ENCODE peak calls at places on chromosome 15, in five cellular contexts. G is activated CD8-positive, alpha-beta memory T cell treated with anti-CD3 and anti-CD28 coated beads, Interleukin-2, amount 50 U/mL, for 4 hours; N is anterior cingulate cortex; J is fibroblast of lung; W is nephron progenitor cell. R is an unnamed sample.

GRCh38 chr15:39804026-39804425 is 21.4 kb upstream of the FSIP1 start:
- DNase-seq in W (no peak), J (peak; percentile 76), G (no peak), N (no peak), R (peak; percentile 26)

GRCh38 chr15:32840481-32841245 is 122.9 kb downstream of the GREM1 start:
- DNase-seq in N (no peak), J (peak; percentile 72), G (no peak), W (no peak), R (no peak)

GRCh38 chr15:66212471-66212870 is 41.1 kb downstream of the MEGF11 start:
- DNase-seq in W (no peak), G (no peak), N (no peak), J (no peak), R (no peak)

GRCh38 chr15:66004618-66005262 is 135.4 kb downstream of the RAB11A start:
- DNase-seq in W (peak; percentile 79), G (no peak), N (no peak), J (peak; percentile 38), R (peak; percentile 26)

GRCh38 chr15:36468746-36469145 is 110.7 kb upstream of the CDIN1 start:
- DNase-seq in G (no peak), W (no peak), J (peak; percentile 100), N (no peak), R (peak; percentile 9)

GRCh38 chr15:88605507-88606436 is 15.4 kb upstream of the AEN start:
- DNase-seq in W (peak; percentile 92), N (peak; percentile 45), G (peak; percentile 45), J (peak; percentile 32), R (peak; percentile 11)

GRCh38 chr15:89533861-89534544 is 37.6 kb upstream of the RHCG start:
- DNase-seq in N (no peak), J (no peak), G (no peak), W (no peak), R (peak; percentile 64)

GRCh38 chr15:96390986-96391385 is 60.5 kb downstream of the NR2F2 start:
- DNase-seq in J (no peak), N (no peak), G (no peak), W (no peak), R (no peak)

GRCh38 chr15:38626443-38627050 is 61.9 kb upstream of the RASGRP1 start:
- DNase-seq in G (no peak), W (no peak), N (no peak), J (no peak), R (no peak)

GRCh38 chr15:27826902-27827321 is 272.2 kb downstream of the OCA2 start:
- DNase-seq in N (no peak), J (peak; percentile 46), W (no peak), G (no peak), R (no peak)

GRCh38 chr15:77621847-77622211 is 10.9 kb downstream of the LINGO1 start:
- DNase-seq in N (no peak), J (no peak), G (no peak), W (no peak), R (no peak)

GRCh38 chr15:38112406-38112805 is 140.2 kb upstream of the SPRED1 start:
- DNase-seq in G (no peak), J (no peak), W (no peak), N (no peak), R (no peak)

GRCh38 chr15:79093352-79093935 is 2.9 kb upstream of the RASGRF1 start:
- DNase-seq in W (no peak), N (no peak), G (no peak), J (no peak), R (no peak)

GRCh38 chr15:60589253-60589652 is 110.3 kb upstream of the ICE2 start:
- DNase-seq in J (no peak), G (peak; percentile 41), N (no peak), W (peak; percentile 11), R (no peak)

GRCh38 chr15:101014276-101014675 is 95.1 kb downstream of the LRRK1 start:
- DNase-seq in W (no peak), G (no peak), J (no peak), N (no peak), R (no peak)

GRCh38 chr15:42788725-42789124 is 51.8 kb upstream of the CDAN1 start:
- DNase-seq in G (no peak), W (no peak), N (no peak), J (no peak), R (no peak)

GRCh38 chr15:82986442-82986780 is 401 bp downstream of the RAMAC start:
- DNase-seq in W (no peak), N (no peak), J (no peak), G (no peak), R (no peak)

GRCh38 chr15:62950455-62950854 is 92.1 kb upstream of the TPM1 start:
- DNase-seq in W (no peak), J (no peak), N (no peak), G (no peak), R (no peak)

GRCh38 chr15:70197945-70198361 is 100.2 kb upstream of the TLE3 start:
- DNase-seq in W (no peak), N (no peak), J (no peak), G (no peak), R (no peak)

GRCh38 chr15:61169904-61170695 is 59.0 kb downstream of the RORA start:
- DNase-seq in G (no peak), N (no peak), J (no peak), W (no peak), R (no peak)

GRCh38 chr15:52653451-52653964 is 25.7 kb downstream of the ATOSA start:
- DNase-seq in G (no peak), J (peak; percentile 54), W (no peak), N (no peak), R (peak; percentile 86)

GRCh38 chr15:93378547-93378946 is 289.5 kb upstream of the RGMA start:
- DNase-seq in J (no peak), N (no peak), G (no peak), W (no peak), R (no peak)

GRCh38 chr15:23038741-23039150 is 623 bp downstream of the TUBGCP5 start:
- DNase-seq in N (no peak), J (peak; percentile 60), G (no peak), W (no peak), R (peak; percentile 29)

GRCh38 chr15:101288905-101289513 is 6.0 kb downstream of the SNRPA1 start:
- DNase-seq in N (no peak), W (no peak), J (peak; percentile 66), G (no peak), R (peak; percentile 33)

GRCh38 chr15:86772369-86773059 is 692.8 kb downstream of the AGBL1 start:
- DNase-seq in W (no peak), N (no peak), G (no peak), J (peak; percentile 1), R (no peak)

GRCh38 chr15:38266247-38266996 is 13.8 kb downstream of the SPRED1 start:
- DNase-seq in N (peak; percentile 4), W (no peak), J (peak; percentile 62), G (no peak), R (peak; percentile 20)

GRCh38 chr15:25793354-25794050 is 69.6 kb downstream of the ATP10A start:
- DNase-seq in G (no peak), N (no peak), W (no peak), J (no peak), R (no peak)

GRCh38 chr15:90903733-90904536 is 833 bp downstream of the MAN2A2 start:
- DNase-seq in W (no peak), G (no peak), N (no peak), J (no peak), R (no peak)

GRCh38 chr15:99446565-99447496 is 119.0 kb upstream of the MEF2A start:
- DNase-seq in G (no peak), W (no peak), J (no peak), N (no peak), R (no peak)

GRCh38 chr15:64640146-64640868 is 135.1 kb downstream of the RBPMS2 start:
- DNase-seq in J (peak; percentile 41), W (no peak), G (no peak), N (no peak), R (no peak)

GRCh38 chr15:84817461-84818081 is 415 bp downstream of the ALPK3 start:
- DNase-seq in G (no peak), J (no peak), W (peak; percentile 18), N (no peak), R (no peak)

GRCh38 chr15:27744651-27745050 is 354.5 kb downstream of the OCA2 start:
- DNase-seq in W (no peak), N (no peak), G (no peak), J (no peak), R (no peak)

GRCh38 chr15:31004220-31004733 is 12.8 kb upstream of the MTMR10 start:
- DNase-seq in G (no peak), J (no peak), W (peak; percentile 12), N (no peak), R (no peak)

GRCh38 chr15:100831466-100831865 is 48.2 kb upstream of the ALDH1A3 start:
- DNase-seq in J (no peak), N (no peak), W (no peak), G (no peak), R (no peak)

GRCh38 chr15:23069496-23070166 is 30.3 kb upstream of the TUBGCP5 start:
- DNase-seq in W (no peak), N (no peak), G (no peak), J (no peak), R (no peak)

GRCh38 chr15:96505014-96505413 is 174.5 kb downstream of the NR2F2 start:
- DNase-seq in G (no peak), W (no peak), N (no peak), J (no peak), R (no peak)

GRCh38 chr15:61641645-61642044 is 412.5 kb upstream of the RORA start:
- DNase-seq in W (no peak), N (no peak), J (no peak), G (no peak), R (no peak)

R was measured in brain microvascular endothelial cell.